ENCODE peak calls at places on chromosome X, in seven cellular contexts. B, Z, S, N, W, O and F are unnamed samples.
A peak's percentile ranks its signal among the peaks of the same experiment; 100 is the strongest.

GRCh38 chrX:55210931-55211677 is 9.0 kb upstream of the PAGE5 start:
- DNase-seq in B (no peak), Z (no peak), S (no peak), N (no peak), W (no peak), O (no peak), F (no peak)

GRCh38 chrX:41634284-41634683 is 54.5 kb upstream of the GPR34 start:
- DNase-seq in B (no peak), Z (peak; percentile 39), S (no peak), N (no peak), W (no peak), O (no peak), F (no peak)

GRCh38 chrX:116873678-116874077 is 410.9 kb upstream of the CT83 start:
- DNase-seq in B (no peak), Z (no peak), S (no peak), N (no peak), W (peak; percentile 53), O (no peak), F (no peak)

GRCh38 chrX:104669063-104669462 is 103.1 kb downstream of the IL1RAPL2 start:
- DNase-seq in B (no peak), Z (no peak), S (no peak), N (no peak), W (no peak), O (no peak), F (no peak)

GRCh38 chrX:100615015-100615414 is 21.6 kb downstream of the TSPAN6 start:
- DNase-seq in B (no peak), Z (no peak), S (no peak), N (no peak), W (peak; percentile 35), O (no peak), F (no peak)

GRCh38 chrX:41010188-41010846 is 74.9 kb upstream of the USP9X start:
- DNase-seq in B (peak; percentile 12), Z (peak; percentile 67), S (no peak), N (no peak), W (peak; percentile 60), O (peak; percentile 20), F (peak; percentile 87)

GRCh38 chrX:111402378-111402777 is 9.6 kb downstream of the DCX start:
- DNase-seq in B (no peak), Z (no peak), S (no peak), N (no peak), W (no peak), O (no peak), F (no peak)

GRCh38 chrX:38817004-38817703 is 15.9 kb downstream of the MID1IP1 start:
- DNase-seq in B (no peak), Z (peak; percentile 29), S (no peak), N (no peak), W (no peak), O (no peak), F (no peak)

GRCh38 chrX:82816001-82816400 is 692.1 kb upstream of the POU3F4 start:
- DNase-seq in B (no peak), Z (no peak), S (no peak), N (no peak), W (no peak), O (no peak), F (no peak)

GRCh38 chrX:35919536-35920309 is at the start of gene CFAP47:
- DNase-seq in B (no peak), Z (peak; percentile 20), S (no peak), N (no peak), W (no peak), O (no peak), F (no peak)

GRCh38 chrX:13087322-13088154 is 43.1 kb upstream of the FAM9C start:
- DNase-seq in B (no peak), Z (no peak), S (no peak), N (no peak), W (no peak), O (no peak), F (no peak)

GRCh38 chrX:24294619-24295018 is 19.2 kb downstream of the SUPT20HL2 start:
- DNase-seq in B (no peak), Z (no peak), S (no peak), N (no peak), W (no peak), O (no peak), F (no peak)

GRCh38 chrX:81414630-81415029 is 212.7 kb downstream of the SH3BGRL start:
- DNase-seq in B (no peak), Z (peak; percentile 0), S (no peak), N (no peak), W (no peak), O (no peak), F (no peak)

GRCh38 chrX:20547649-20548051 is 280.9 kb upstream of the RPS6KA3 start:
- DNase-seq in B (no peak), Z (no peak), S (no peak), N (no peak), W (no peak), O (no peak), F (no peak)